ENCODE peak calls at places on chromosomes 5 and 9, in ten cellular contexts. S is prostate gland, K is K562, B is HepG2, N is WTC11, M is tibial nerve, R is lower leg skin, T is cardiac muscle cell, E is spleen, P is SK-N-SH. Z is an unnamed sample.

GRCh38 chr9:7028591-7028990 is 270.8 kb downstream of the KDM4C start:
- DNase-seq in S (no peak), K (no peak), B (no peak), N (no peak), M (no peak), R (no peak), T (no peak), E (peak), P (no peak), Z (no peak)

GRCh38 chr9:72633966-72634365 is 112.6 kb downstream of the TMC1 start:
- DNase-seq in S (no peak), K (no peak), B (no peak), N (no peak), M (no peak), R (no peak), T (peak), E (no peak), P (no peak), Z (peak)

GRCh38 chr9:109868222-109868621 is 88.2 kb downstream of the PALM2AKAP2 start:
- DNase-seq in S (no peak), K (no peak), B (no peak), N (no peak), M (no peak), R (peak), T (peak), E (no peak), P (no peak), Z (no peak)

GRCh38 chr9:69893057-69893456 is 72.4 kb downstream of the CFAP95 start:
- DNase-seq in S (no peak), K (no peak), B (no peak), N (no peak), M (no peak), R (no peak), T (no peak), E (no peak), P (no peak), Z (no peak)

GRCh38 chr5:175709276-175709781 is 51.5 kb downstream of the HRH2 start:
- DNase-seq in S (no peak), K (no peak), B (no peak), N (peak), M (no peak), R (no peak), T (no peak), E (peak), P (no peak), Z (no peak)

GRCh38 chr5:87829214-87829551 is 416.5 kb upstream of the CCNH start:
- DNase-seq in S (no peak), K (no peak), B (peak), N (no peak), M (peak), R (peak), T (peak), E (no peak), P (no peak), Z (peak)

GRCh38 chr5:13478831-13479465 is 465.5 kb downstream of the DNAH5 start:
- DNase-seq in S (no peak), K (peak), B (peak), N (peak), M (no peak), R (no peak), T (peak), E (no peak), P (peak), Z (peak)

GRCh38 chr5:98839469-98840383 is 66.3 kb downstream of the RGMB start:
- DNase-seq in S (no peak), K (peak), B (peak), N (peak), M (no peak), R (no peak), T (peak), E (peak), P (peak), Z (no peak)

GRCh38 chr9:86925686-86926085 is 21.6 kb downstream of the GAS1 start:
- DNase-seq in S (no peak), K (no peak), B (no peak), N (no peak), M (no peak), R (no peak), T (peak), E (no peak), P (no peak), Z (peak)

GRCh38 chr9:34125681-34126206 is 754 bp downstream of the DCAF12 start:
- DNase-seq in S (no peak), K (peak), B (peak), N (peak), M (no peak), R (no peak), T (peak), E (peak), P (peak), Z (no peak)
- TF ChIP-seq CTCF in S (no peak), K (peak), B (peak), N (no peak), M (no peak), R (no peak), T (peak), E (no peak), P (peak), Z (peak)

GRCh38 chr5:53114988-53115387 is 5.4 kb upstream of the MOCS2 start:
- DNase-seq in S (no peak), K (no peak), B (peak), N (no peak), M (no peak), R (no peak), T (peak), E (no peak), P (no peak), Z (no peak)
- TF ChIP-seq CTCF in S (no peak), K (peak), B (no peak), N (no peak), M (no peak), R (no peak), T (peak), E (no peak), P (peak), Z (no peak)

GRCh38 chr5:78592735-78593386 is 55.7 kb downstream of the LHFPL2 start:
- DNase-seq in S (no peak), K (no peak), B (no peak), N (no peak), M (no peak), R (no peak), T (no peak), E (no peak), P (no peak), Z (no peak)

GRCh38 chr5:78593465-78593864 is 55.1 kb downstream of the LHFPL2 start:
- DNase-seq in S (no peak), K (no peak), B (no peak), N (no peak), M (no peak), R (no peak), T (no peak), E (no peak), P (no peak), Z (no peak)

GRCh38 chr5:78594014-78594413 is 54.6 kb downstream of the LHFPL2 start:
- DNase-seq in S (no peak), K (no peak), B (no peak), N (no peak), M (no peak), R (no peak), T (no peak), E (no peak), P (no peak), Z (no peak)

GRCh38 chr5:78597068-78597857 is 51.3 kb downstream of the LHFPL2 start:
- DNase-seq in S (no peak), K (peak), B (peak), N (no peak), M (no peak), R (no peak), T (peak), E (no peak), P (no peak), Z (no peak)

GRCh38 chr5:78594946-78595921 is 53.3 kb downstream of the LHFPL2 start:
- DNase-seq in S (peak), K (peak), B (peak), N (no peak), M (no peak), R (peak), T (peak), E (no peak), P (no peak), Z (peak)
- TF ChIP-seq CTCF in S (no peak), K (no peak), B (no peak), N (no peak), M (no peak), R (no peak), T (no peak), E (no peak), P (no peak), Z (no peak)

DNA sequence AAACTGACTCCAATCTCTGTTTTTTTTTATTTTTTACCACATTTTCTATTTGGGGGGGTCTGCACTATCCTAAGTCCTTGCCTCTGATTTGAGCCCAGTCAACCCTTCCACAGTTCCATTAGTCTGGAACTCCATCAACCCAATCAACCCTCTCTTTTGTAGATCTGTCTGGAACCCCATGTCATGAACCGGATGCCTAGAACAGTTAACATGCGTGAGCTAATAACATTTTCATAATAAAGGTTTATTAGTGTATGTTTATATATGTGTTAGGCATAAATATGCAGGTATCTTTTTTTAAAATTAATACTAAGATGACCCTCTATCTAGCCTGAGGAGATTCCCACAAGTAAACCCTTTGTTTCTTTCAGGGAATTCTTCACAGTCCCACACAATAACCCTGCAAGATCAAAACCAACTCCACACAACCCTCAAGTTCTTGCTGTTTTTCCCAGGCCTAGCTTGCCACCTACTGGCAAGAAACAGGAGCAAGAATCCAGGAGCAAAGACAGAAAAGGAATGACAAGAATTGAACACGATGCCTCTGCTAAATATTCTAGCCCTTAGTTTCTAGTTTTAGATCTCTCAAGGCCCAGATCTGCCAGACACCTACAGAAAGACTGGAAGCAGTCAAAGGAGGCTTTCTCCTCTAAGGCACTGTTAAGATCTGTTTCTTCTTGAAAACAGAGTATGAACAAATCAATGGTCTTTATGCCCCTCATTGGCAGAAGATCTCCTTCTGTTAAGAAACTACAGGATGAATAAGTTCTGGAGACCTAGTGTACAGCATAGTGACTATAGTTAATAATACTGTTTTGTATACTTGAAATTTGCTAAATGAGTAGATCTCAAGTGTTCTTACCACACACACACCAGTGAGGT is 100.4 kb downstream of the TRIM36 start:
- DNase-seq in S (peak), K (peak), B (peak), N (peak), M (no peak), R (no peak), T (peak), E (no peak), P (peak), Z (peak)
- TF ChIP-seq CTCF in S (peak), K (peak), B (peak), N (peak), M (peak), R (no peak), T (peak), E (peak), P (peak), Z (peak)

DNA sequence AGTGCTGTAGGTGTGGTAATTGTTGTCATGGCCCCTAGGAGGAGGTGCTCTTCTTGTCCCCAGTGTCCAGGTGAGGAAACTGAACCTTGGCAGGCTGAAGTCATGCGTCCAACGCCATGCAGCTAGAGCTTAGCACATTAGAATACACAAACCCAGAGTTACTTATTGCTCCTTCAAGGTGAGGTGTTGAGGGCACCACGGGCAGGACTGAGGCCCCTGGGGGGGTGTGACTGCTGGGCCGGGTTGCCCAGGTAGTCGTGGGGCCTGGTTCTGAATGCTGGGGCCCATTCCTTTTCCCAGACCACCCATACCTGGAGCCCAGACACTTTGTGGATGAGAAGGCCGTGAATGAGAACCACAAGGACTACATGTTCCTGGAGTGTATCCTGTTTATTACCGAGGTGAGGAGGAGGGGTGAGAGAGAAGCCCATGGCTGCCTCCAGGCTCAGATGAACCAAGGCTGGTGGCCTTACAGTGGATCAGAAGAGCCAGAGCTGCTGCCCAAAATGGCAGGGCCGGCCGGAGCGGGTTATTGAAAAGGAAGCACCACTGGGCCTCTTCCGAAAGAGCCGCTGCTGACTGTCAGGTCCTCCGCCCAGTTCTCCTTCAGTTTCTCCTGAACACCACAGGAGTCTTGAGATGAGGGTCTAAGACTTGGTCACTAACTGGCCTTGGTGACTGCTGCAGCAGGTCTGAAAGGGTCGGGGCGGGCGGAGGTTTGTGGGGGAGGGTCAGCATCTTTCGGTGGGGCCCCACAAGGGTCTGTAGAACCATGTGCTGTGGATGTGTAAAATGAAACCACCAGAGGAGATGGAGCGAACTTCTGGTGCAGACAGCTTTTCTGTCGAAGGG is 26.3 kb downstream of the PTPA start:
- DNase-seq in S (no peak), K (no peak), B (no peak), N (no peak), M (no peak), R (no peak), T (no peak), E (no peak), P (no peak), Z (no peak)
- TF ChIP-seq CTCF in S (no peak), K (no peak), B (no peak), N (no peak), M (no peak), R (no peak), T (no peak), E (no peak), P (no peak), Z (no peak)

GRCh38 chr5:149550608-149551226 is 522 bp downstream of the CSNK1A1 start:
- DNase-seq in S (no peak), K (peak), B (no peak), N (no peak), M (no peak), R (no peak), T (no peak), E (no peak), P (peak), Z (no peak)

GRCh38 chr5:149549461-149550266 is 1.6 kb downstream of the CSNK1A1 start:
- DNase-seq in S (no peak), K (peak), B (peak), N (no peak), M (no peak), R (no peak), T (peak), E (no peak), P (peak), Z (no peak)

GRCh38 chr5:149551227-149552037 is at the start of gene CSNK1A1:
- DNase-seq in S (peak), K (peak), B (peak), N (peak), M (peak), R (peak), T (peak), E (peak), P (peak), Z (peak)

GRCh38 chr5:149552038-149552494 is 827 bp upstream of the CSNK1A1 start:
- DNase-seq in S (no peak), K (no peak), B (no peak), N (no peak), M (no peak), R (no peak), T (no peak), E (no peak), P (no peak), Z (no peak)

DNA sequence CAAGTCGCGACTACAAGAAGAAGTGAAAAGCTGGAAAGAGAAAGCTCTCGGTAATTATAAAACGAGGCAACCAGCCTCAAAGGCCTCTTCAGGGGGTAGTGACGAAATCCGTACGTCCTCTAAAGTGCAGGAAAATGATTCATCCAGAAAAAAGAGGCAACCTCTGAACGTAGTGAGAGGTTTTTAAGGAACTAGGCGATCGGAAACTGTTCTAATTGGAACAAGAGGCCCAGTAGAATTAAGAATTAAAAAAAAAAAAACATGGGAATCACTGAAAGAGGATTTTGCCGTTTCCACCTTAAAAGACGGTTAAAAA is 1.0 kb downstream of the CSNK1A1 start:
- DNase-seq in S (no peak), K (no peak), B (no peak), N (no peak), M (no peak), R (no peak), T (peak), E (no peak), P (no peak), Z (no peak)
- TF ChIP-seq CTCF in S (no peak), K (no peak), B (no peak), N (no peak), M (no peak), R (no peak), T (no peak), E (no peak), P (no peak), Z (no peak)

DNA sequence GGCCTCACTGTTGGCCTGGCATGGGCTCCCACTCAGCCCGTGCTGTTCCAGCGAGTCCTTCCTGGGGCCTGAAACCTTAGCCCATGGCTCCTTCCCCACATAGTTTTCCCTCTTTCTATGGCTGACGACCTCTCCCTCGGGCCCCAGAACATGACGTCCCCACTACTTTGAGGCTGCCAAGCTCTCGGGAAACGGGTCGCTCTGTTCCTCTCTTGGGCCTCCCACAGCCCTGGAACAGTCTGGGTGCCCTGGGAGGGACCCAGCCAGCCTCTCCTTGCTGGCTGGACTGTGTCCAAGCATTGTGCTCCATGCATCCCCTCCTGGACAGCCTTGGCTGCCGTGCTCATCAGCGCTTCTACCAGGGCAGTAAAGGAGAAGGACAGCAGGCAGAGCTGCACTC is 118.3 kb downstream of the SYK start:
- DNase-seq in S (peak), K (no peak), B (no peak), N (no peak), M (no peak), R (no peak), T (peak), E (no peak), P (no peak), Z (no peak)
- TF ChIP-seq CTCF in S (no peak), K (no peak), B (no peak), N (no peak), M (no peak), R (no peak), T (no peak), E (no peak), P (no peak), Z (no peak)

DNA sequence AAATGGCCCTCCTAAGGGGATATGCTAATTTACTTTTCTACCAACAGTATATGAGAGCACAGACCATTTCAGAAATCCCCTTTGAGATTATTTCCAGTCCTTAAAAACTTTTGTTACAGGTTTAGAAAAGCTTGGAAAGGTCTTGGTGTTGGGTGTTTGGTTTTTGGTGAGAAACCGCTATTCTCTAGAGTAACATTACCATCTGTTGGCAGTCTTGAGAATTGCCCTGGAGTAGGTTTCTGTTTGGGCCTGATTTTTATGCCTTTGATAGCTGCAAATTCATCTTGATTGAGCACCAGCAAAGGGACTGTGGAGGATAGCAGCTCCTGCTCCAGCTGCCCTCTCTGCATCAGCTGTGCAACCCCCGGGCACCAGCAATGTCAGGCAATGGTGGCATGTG is 8.0 kb downstream of the NUDT2 start:
- DNase-seq in S (no peak), K (no peak), B (no peak), N (no peak), M (no peak), R (no peak), T (peak), E (no peak), P (no peak), Z (no peak)
- TF ChIP-seq CTCF in S (no peak), K (no peak), B (no peak), N (no peak), M (no peak), R (no peak), T (peak), E (no peak), P (no peak), Z (no peak)

GRCh38 chr9:2373648-2374047 is 247.9 kb upstream of the VLDLR start:
- DNase-seq in S (no peak), K (no peak), B (no peak), N (no peak), M (no peak), R (no peak), T (no peak), E (no peak), P (no peak), Z (no peak)

GRCh38 chr9:2362170-2362569 is 259.4 kb upstream of the VLDLR start:
- DNase-seq in S (no peak), K (no peak), B (no peak), N (no peak), M (no peak), R (no peak), T (no peak), E (no peak), P (no peak), Z (no peak)

GRCh38 chr9:2363138-2363745 is 258.3 kb upstream of the VLDLR start:
- DNase-seq in S (no peak), K (no peak), B (no peak), N (no peak), M (no peak), R (no peak), T (peak), E (no peak), P (no peak), Z (no peak)

GRCh38 chr9:2367970-2368369 is 253.6 kb upstream of the VLDLR start:
- DNase-seq in S (no peak), K (peak), B (no peak), N (peak), M (no peak), R (no peak), T (no peak), E (no peak), P (no peak), Z (no peak)
- TF ChIP-seq CTCF in S (no peak), K (no peak), B (peak), N (no peak), M (no peak), R (no peak), T (peak), E (no peak), P (peak), Z (peak)

Z was measured in HFF-Myc.